ENCODE peak calls at places on chromosomes 16 and 17, in five cellular contexts. One of them, this sample, is unnamed.

GRCh38 chr16:25823891-25824290 is 132.1 kb downstream of the HS3ST4 start:
- DNase-seq in epithelial cell of esophagus: peak
- DNase-seq in tibial artery: no peak
- DNase-seq in body of pancreas: no peak
- DNase-seq in K562: no peak
- DNase-seq in this sample: no peak

GRCh38 chr17:61461586-61461966 is 9.4 kb downstream of the TBX4 start:
- DNase-seq in K562: peak
- DNase-seq in epithelial cell of esophagus: no peak
- DNase-seq in body of pancreas: no peak
- DNase-seq in tibial artery: no peak
- DNase-seq in this sample: no peak

GRCh38 chr17:1712271-1712670 is 2.1 kb upstream of the TLCD2 start:
- DNase-seq in tibial artery: no peak
- DNase-seq in body of pancreas: no peak
- DNase-seq in K562: no peak
- DNase-seq in epithelial cell of esophagus: no peak
- DNase-seq in this sample: no peak

GRCh38 chr16:48574148-48574547 is 35.8 kb downstream of the N4BP1 start:
- DNase-seq in tibial artery: no peak
- DNase-seq in K562: no peak
- DNase-seq in body of pancreas: no peak
- DNase-seq in epithelial cell of esophagus: no peak
- DNase-seq in this sample: no peak

GRCh38 chr16:15950167-15950854 is 895 bp downstream of the ABCC1 start:
- DNase-seq in tibial artery: peak
- DNase-seq in K562: peak
- DNase-seq in epithelial cell of esophagus: peak
- DNase-seq in body of pancreas: peak
- DNase-seq in this sample: no peak

GRCh38 chr16:7399296-7399695 is 66.7 kb downstream of the RBFOX1 start:
- DNase-seq in epithelial cell of esophagus: no peak
- DNase-seq in tibial artery: no peak
- DNase-seq in K562: no peak
- DNase-seq in body of pancreas: no peak
- DNase-seq in this sample: no peak

GRCh38 chr17:16991349-16992009 is 19.6 kb upstream of the TNFRSF13B start:
- DNase-seq in body of pancreas: peak
- DNase-seq in tibial artery: peak
- DNase-seq in epithelial cell of esophagus: peak
- DNase-seq in K562: peak
- DNase-seq in this sample: peak

GRCh38 chr17:57114085-57114673 is 29.1 kb downstream of the AKAP1 start:
- DNase-seq in K562: peak
- DNase-seq in body of pancreas: peak
- DNase-seq in epithelial cell of esophagus: peak
- DNase-seq in tibial artery: peak
- DNase-seq in this sample: no peak

GRCh38 chr16:12972246-12972645 is 70.8 kb downstream of the SHISA9 start:
- DNase-seq in body of pancreas: no peak
- DNase-seq in epithelial cell of esophagus: no peak
- DNase-seq in K562: no peak
- DNase-seq in tibial artery: no peak
- DNase-seq in this sample: no peak

GRCh38 chr16:28168991-28169554 is 42.7 kb downstream of the XPO6 start:
- DNase-seq in tibial artery: no peak
- DNase-seq in epithelial cell of esophagus: no peak
- DNase-seq in body of pancreas: no peak
- DNase-seq in K562: no peak
- DNase-seq in this sample: no peak

GRCh38 chr16:87464691-87465300 is 28.0 kb downstream of the ZCCHC14 start:
- DNase-seq in body of pancreas: peak
- DNase-seq in epithelial cell of esophagus: peak
- DNase-seq in K562: peak
- DNase-seq in tibial artery: peak
- DNase-seq in this sample: peak

GRCh38 chr16:83802135-83802534 is 5.6 kb upstream of the HSBP1 start:
- DNase-seq in tibial artery: no peak
- DNase-seq in body of pancreas: no peak
- DNase-seq in epithelial cell of esophagus: peak
- DNase-seq in K562: no peak
- DNase-seq in this sample: no peak

GRCh38 chr16:27657811-27658210 is 107.9 kb downstream of the KATNIP start:
- DNase-seq in epithelial cell of esophagus: no peak
- DNase-seq in tibial artery: no peak
- DNase-seq in K562: no peak
- DNase-seq in body of pancreas: no peak
- DNase-seq in this sample: no peak

GRCh38 chr16:12157510-12158093 is 181.1 kb downstream of the SNX29 start:
- DNase-seq in epithelial cell of esophagus: no peak
- DNase-seq in body of pancreas: no peak
- DNase-seq in tibial artery: no peak
- DNase-seq in K562: no peak
- DNase-seq in this sample: no peak

GRCh38 chr17:56819431-56820145 is 14.1 kb downstream of the C17orf67 start:
- DNase-seq in tibial artery: peak
- DNase-seq in body of pancreas: peak
- DNase-seq in K562: peak
- DNase-seq in epithelial cell of esophagus: peak
- DNase-seq in this sample: peak

GRCh38 chr16:67240506-67240905 is 6.8 kb downstream of the FHOD1 start:
- DNase-seq in epithelial cell of esophagus: peak
- DNase-seq in body of pancreas: no peak
- DNase-seq in K562: no peak
- DNase-seq in tibial artery: peak
- DNase-seq in this sample: no peak

GRCh38 chr16:88988980-88989791 is 12.2 kb upstream of the CBFA2T3 start:
- DNase-seq in K562: no peak
- DNase-seq in epithelial cell of esophagus: no peak
- DNase-seq in tibial artery: no peak
- DNase-seq in body of pancreas: peak
- DNase-seq in this sample: no peak

GRCh38 chr17:27631409-27631755 is 394 bp downstream of the LGALS9 start:
- DNase-seq in K562: no peak
- DNase-seq in tibial artery: no peak
- DNase-seq in epithelial cell of esophagus: peak
- DNase-seq in body of pancreas: no peak
- DNase-seq in this sample: no peak

GRCh38 chr16:2962334-2963073 is 1.6 kb upstream of the KREMEN2 start:
- DNase-seq in K562: no peak
- DNase-seq in body of pancreas: peak
- DNase-seq in epithelial cell of esophagus: no peak
- DNase-seq in tibial artery: no peak
- DNase-seq in this sample: no peak

GRCh38 chr16:48511071-48511540 is 98.9 kb downstream of the N4BP1 start:
- DNase-seq in epithelial cell of esophagus: peak
- DNase-seq in K562: no peak
- DNase-seq in tibial artery: no peak
- DNase-seq in body of pancreas: no peak
- DNase-seq in this sample: no peak

GRCh38 chr16:87463722-87464690 is 28.8 kb downstream of the ZCCHC14 start:
- DNase-seq in epithelial cell of esophagus: peak
- DNase-seq in tibial artery: peak
- DNase-seq in K562: peak
- DNase-seq in body of pancreas: peak
- DNase-seq in this sample: no peak

GRCh38 chr17:21241564-21241963 is 11.6 kb downstream of the NATD1 start:
- DNase-seq in body of pancreas: no peak
- DNase-seq in tibial artery: no peak
- DNase-seq in K562: no peak
- DNase-seq in epithelial cell of esophagus: no peak
- DNase-seq in this sample: no peak

GRCh38 chr16:22356930-22357634 is 17.3 kb downstream of the CDR2 start:
- DNase-seq in epithelial cell of esophagus: no peak
- DNase-seq in body of pancreas: no peak
- DNase-seq in K562: no peak
- DNase-seq in tibial artery: no peak
- DNase-seq in this sample: no peak

GRCh38 chr16:87740909-87741424 is 24.8 kb downstream of the KLHDC4 start:
- DNase-seq in K562: no peak
- DNase-seq in epithelial cell of esophagus: no peak
- DNase-seq in tibial artery: no peak
- DNase-seq in body of pancreas: peak
- DNase-seq in this sample: peak

GRCh38 chr17:42347198-42347597 is 41.0 kb downstream of the STAT3 start:
- DNase-seq in body of pancreas: peak
- DNase-seq in tibial artery: peak
- DNase-seq in epithelial cell of esophagus: peak
- DNase-seq in K562: no peak
- DNase-seq in this sample: peak

GRCh38 chr17:40035162-40035559 is 19.0 kb downstream of the MED24 start:
- DNase-seq in epithelial cell of esophagus: peak
- DNase-seq in K562: peak
- DNase-seq in tibial artery: no peak
- DNase-seq in body of pancreas: peak
- DNase-seq in this sample: no peak
- TF ChIP-seq CTCF in epithelial cell of esophagus: peak
- TF ChIP-seq CTCF in K562: peak
- TF ChIP-seq CTCF in tibial artery: no peak
- TF ChIP-seq CTCF in body of pancreas: no peak
- TF ChIP-seq CTCF in this sample: peak

GRCh38 chr17:32141690-32142037 is 638 bp upstream of the RHOT1 start:
- DNase-seq in tibial artery: no peak
- DNase-seq in epithelial cell of esophagus: no peak
- DNase-seq in body of pancreas: no peak
- DNase-seq in K562: no peak
- DNase-seq in this sample: no peak

GRCh38 chr17:32142857-32143524 is 689 bp downstream of the RHOT1 start:
- DNase-seq in body of pancreas: peak
- DNase-seq in K562: peak
- DNase-seq in epithelial cell of esophagus: peak
- DNase-seq in tibial artery: peak
- DNase-seq in this sample: peak

GRCh38 chr17:32143525-32143865 is 1.2 kb downstream of the RHOT1 start:
- DNase-seq in epithelial cell of esophagus: no peak
- DNase-seq in tibial artery: no peak
- DNase-seq in body of pancreas: no peak
- DNase-seq in K562: no peak
- DNase-seq in this sample: no peak

GRCh38 chr17:32136856-32137255 is 5.4 kb upstream of the RHOT1 start:
- DNase-seq in epithelial cell of esophagus: no peak
- DNase-seq in K562: peak
- DNase-seq in body of pancreas: no peak
- DNase-seq in tibial artery: no peak
- DNase-seq in this sample: no peak

GRCh38 chr17:32142038-32142856 is at the start of gene RHOT1:
- DNase-seq in epithelial cell of esophagus: peak
- DNase-seq in tibial artery: peak
- DNase-seq in K562: peak
- DNase-seq in body of pancreas: peak
- DNase-seq in this sample: peak
- TF ChIP-seq CTCF in epithelial cell of esophagus: peak
- TF ChIP-seq CTCF in tibial artery: peak
- TF ChIP-seq CTCF in K562: peak
- TF ChIP-seq CTCF in body of pancreas: peak
- TF ChIP-seq CTCF in this sample: peak

GRCh38 chr17:18143044-18143936 is 34.7 kb downstream of the MYO15A start:
- DNase-seq in epithelial cell of esophagus: peak
- DNase-seq in body of pancreas: no peak
- DNase-seq in K562: peak
- DNase-seq in tibial artery: no peak
- DNase-seq in this sample: no peak
- TF ChIP-seq CTCF in epithelial cell of esophagus: peak
- TF ChIP-seq CTCF in body of pancreas: no peak
- TF ChIP-seq CTCF in K562: peak
- TF ChIP-seq CTCF in tibial artery: no peak
- TF ChIP-seq CTCF in this sample: no peak

GRCh38 chr17:82933911-82934310 is 94.1 kb upstream of the ZNF750 start:
- DNase-seq in epithelial cell of esophagus: no peak
- DNase-seq in body of pancreas: no peak
- DNase-seq in tibial artery: no peak
- DNase-seq in K562: no peak
- DNase-seq in this sample: no peak
- TF ChIP-seq CTCF in epithelial cell of esophagus: no peak
- TF ChIP-seq CTCF in body of pancreas: no peak
- TF ChIP-seq CTCF in tibial artery: no peak
- TF ChIP-seq CTCF in K562: no peak
- TF ChIP-seq CTCF in this sample: no peak

DNA sequence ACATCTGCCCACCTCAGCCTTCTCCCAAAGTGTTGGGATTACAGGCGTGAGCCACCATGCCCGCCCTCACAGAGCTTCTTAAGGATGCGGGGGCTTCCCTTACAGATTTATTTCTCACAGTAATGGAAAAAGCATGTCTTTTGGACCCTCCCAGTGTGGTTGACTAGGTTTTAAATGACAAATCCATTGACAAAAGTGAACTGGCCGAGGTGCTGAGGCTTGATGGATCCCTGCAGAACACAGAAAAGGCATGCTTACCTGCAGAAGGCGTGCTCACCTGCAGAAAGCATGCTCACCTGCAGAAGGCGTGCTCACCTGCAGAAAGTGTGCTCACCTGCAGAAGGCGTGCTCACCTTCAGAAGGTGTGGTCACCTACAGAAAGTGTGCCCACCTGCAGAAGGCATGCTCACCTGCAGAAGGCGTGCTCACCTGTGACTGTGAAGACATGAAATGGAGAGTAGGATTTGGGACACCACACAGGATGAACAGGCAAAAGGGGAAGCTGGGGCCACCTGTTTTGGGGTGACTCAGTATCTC is 15.1 kb upstream of the BBS2 start:
- DNase-seq in tibial artery: no peak
- DNase-seq in K562: no peak
- DNase-seq in body of pancreas: no peak
- DNase-seq in epithelial cell of esophagus: no peak
- DNase-seq in this sample: no peak
- TF ChIP-seq CTCF in tibial artery: no peak
- TF ChIP-seq CTCF in K562: no peak
- TF ChIP-seq CTCF in body of pancreas: no peak
- TF ChIP-seq CTCF in epithelial cell of esophagus: peak
- TF ChIP-seq CTCF in this sample: no peak

GRCh38 chr17:38738686-38739085 is 8.5 kb downstream of the CISD3 start:
- DNase-seq in K562: no peak
- DNase-seq in tibial artery: no peak
- DNase-seq in body of pancreas: no peak
- DNase-seq in epithelial cell of esophagus: no peak
- DNase-seq in this sample: no peak
- TF ChIP-seq CTCF in K562: no peak
- TF ChIP-seq CTCF in tibial artery: no peak
- TF ChIP-seq CTCF in body of pancreas: no peak
- TF ChIP-seq CTCF in epithelial cell of esophagus: no peak
- TF ChIP-seq CTCF in this sample: no peak

GRCh38 chr17:50059759-50060273 is 3.9 kb downstream of the ITGA3 start:
- DNase-seq in body of pancreas: no peak
- DNase-seq in tibial artery: peak
- DNase-seq in epithelial cell of esophagus: peak
- DNase-seq in K562: no peak
- DNase-seq in this sample: peak
- TF ChIP-seq CTCF in body of pancreas: no peak
- TF ChIP-seq CTCF in tibial artery: no peak
- TF ChIP-seq CTCF in epithelial cell of esophagus: no peak
- TF ChIP-seq CTCF in K562: no peak
- TF ChIP-seq CTCF in this sample: no peak